ENCODE peak calls at places on chromosomes 11 and 22, in five cellular contexts. R is A549, H is gastrocnemius medialis, V is heart left ventricle, G is adrenal gland. K is an unnamed sample.

GRCh38 chr11:62201376-62201775 is 7.1 kb upstream of the SCGB2A1 start:
- DNase-seq in R (no peak), H (no peak), V (no peak), G (no peak), K (no peak)

GRCh38 chr11:3959015-3959917 is 103.8 kb downstream of the STIM1 start:
- DNase-seq in R (peak), H (no peak), V (no peak), G (no peak), K (no peak)

GRCh38 chr11:34266090-34266912 is 91.5 kb downstream of the ABTB2 start:
- DNase-seq in R (no peak), H (no peak), V (peak), G (no peak), K (peak)

GRCh38 chr11:94309757-94310156 is 5.4 kb downstream of the IZUMO1R start:
- DNase-seq in R (no peak), H (no peak), V (no peak), G (no peak), K (no peak)

GRCh38 chr22:43183496-43184263 is 3.3 kb downstream of the TTLL12 start:
- DNase-seq in R (no peak), H (no peak), V (no peak), G (no peak), K (no peak)

GRCh38 chr11:42595856-42596255 is 715.9 kb upstream of the API5 start:
- DNase-seq in R (no peak), H (no peak), V (no peak), G (no peak), K (no peak)

GRCh38 chr11:86277741-86278140 is 24.3 kb upstream of the HIKESHI start:
- DNase-seq in R (no peak), H (no peak), V (no peak), G (no peak), K (no peak)

GRCh38 chr22:41589260-41589600 is 410 bp downstream of the PMM1 start:
- DNase-seq in R (no peak), H (no peak), V (no peak), G (no peak), K (no peak)

GRCh38 chr22:42919199-42919598 is 62.1 kb upstream of the ARFGAP3 start:
- DNase-seq in R (peak), H (peak), V (peak), G (peak), K (no peak)

GRCh38 chr22:34972498-34972897 is 93.5 kb upstream of the ISX start:
- DNase-seq in R (no peak), H (no peak), V (no peak), G (no peak), K (no peak)

GRCh38 chr22:46062232-46062615 is 85.3 kb upstream of the WNT7B start:
- DNase-seq in R (no peak), H (peak), V (no peak), G (peak), K (peak)

GRCh38 chr22:46881373-46882118 is 119.1 kb downstream of the TBC1D22A start:
- DNase-seq in R (no peak), H (peak), V (peak), G (no peak), K (no peak)

GRCh38 chr22:49588739-49589138 is 238.9 kb downstream of the BRD1 start:
- DNase-seq in R (no peak), H (no peak), V (no peak), G (no peak), K (no peak)

GRCh38 chr22:32579533-32580220 is 105.1 kb downstream of the FBXO7 start:
- DNase-seq in R (no peak), H (no peak), V (peak), G (peak), K (no peak)

GRCh38 chr11:14357843-14358728 is 897 bp downstream of the RRAS2 start:
- DNase-seq in R (peak), H (peak), V (peak), G (peak), K (no peak)

GRCh38 chr22:39356464-39356863 is 6.7 kb downstream of the SYNGR1 start:
- DNase-seq in R (no peak), H (peak), V (no peak), G (no peak), K (peak)

GRCh38 chr11:67254768-67255167 is 11.5 kb upstream of the GRK2 start:
- DNase-seq in R (no peak), H (no peak), V (no peak), G (peak), K (no peak)

GRCh38 chr11:67255353-67255752 is 10.9 kb upstream of the GRK2 start:
- DNase-seq in R (no peak), H (no peak), V (no peak), G (peak), K (no peak)

GRCh38 chr11:67253872-67254624 is 12.2 kb upstream of the GRK2 start:
- DNase-seq in R (no peak), H (peak), V (no peak), G (peak), K (no peak)

GRCh38 chr11:67256477-67256876 is 9.8 kb upstream of the GRK2 start:
- DNase-seq in R (no peak), H (no peak), V (no peak), G (peak), K (no peak)

GRCh38 chr11:67255864-67256263 is 10.4 kb upstream of the GRK2 start:
- DNase-seq in R (no peak), H (no peak), V (peak), G (peak), K (peak)
- H3K27ac ChIP-seq in R (no peak), H (no peak), V (no peak), G (no peak), K (peak)

GRCh38 chr11:118633979-118634378 is 26.6 kb downstream of the PHLDB1 start:
- DNase-seq in R (no peak), H (no peak), V (no peak), G (no peak), K (no peak)

GRCh38 chr11:118634435-118635236 is 27.2 kb downstream of the PHLDB1 start:
- DNase-seq in R (no peak), H (peak), V (peak), G (peak), K (peak)

GRCh38 chr11:118635237-118635591 is 27.8 kb downstream of the PHLDB1 start:
- DNase-seq in R (no peak), H (peak), V (no peak), G (peak), K (no peak)

GRCh38 chr11:118636569-118637290 is 29.3 kb downstream of the PHLDB1 start:
- DNase-seq in R (no peak), H (no peak), V (no peak), G (no peak), K (no peak)

DNA sequence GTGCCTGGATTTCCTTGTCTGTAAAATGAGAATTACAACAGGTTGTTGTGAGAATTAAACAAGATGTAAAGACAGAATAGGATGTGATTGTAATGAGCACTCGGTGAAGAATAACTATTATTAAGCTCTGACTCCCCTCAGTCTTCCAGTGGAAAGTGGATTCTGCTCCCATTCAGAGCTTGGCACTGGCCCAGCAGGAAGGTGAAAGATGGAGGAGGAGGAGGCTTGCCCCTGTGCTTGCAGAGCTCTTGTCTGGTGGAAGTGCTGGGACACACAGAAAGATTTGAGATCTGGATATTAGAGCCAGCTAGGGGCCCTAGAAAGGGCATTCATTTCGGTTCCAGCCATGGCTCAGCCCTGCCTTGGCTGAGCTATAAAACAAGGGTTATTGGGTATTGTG is 28.2 kb downstream of the PHLDB1 start:
- DNase-seq in R (no peak), H (no peak), V (no peak), G (no peak), K (no peak)
- H3K4me3 ChIP-seq in R (no peak), H (no peak), V (no peak), G (peak), K (no peak)

DNA sequence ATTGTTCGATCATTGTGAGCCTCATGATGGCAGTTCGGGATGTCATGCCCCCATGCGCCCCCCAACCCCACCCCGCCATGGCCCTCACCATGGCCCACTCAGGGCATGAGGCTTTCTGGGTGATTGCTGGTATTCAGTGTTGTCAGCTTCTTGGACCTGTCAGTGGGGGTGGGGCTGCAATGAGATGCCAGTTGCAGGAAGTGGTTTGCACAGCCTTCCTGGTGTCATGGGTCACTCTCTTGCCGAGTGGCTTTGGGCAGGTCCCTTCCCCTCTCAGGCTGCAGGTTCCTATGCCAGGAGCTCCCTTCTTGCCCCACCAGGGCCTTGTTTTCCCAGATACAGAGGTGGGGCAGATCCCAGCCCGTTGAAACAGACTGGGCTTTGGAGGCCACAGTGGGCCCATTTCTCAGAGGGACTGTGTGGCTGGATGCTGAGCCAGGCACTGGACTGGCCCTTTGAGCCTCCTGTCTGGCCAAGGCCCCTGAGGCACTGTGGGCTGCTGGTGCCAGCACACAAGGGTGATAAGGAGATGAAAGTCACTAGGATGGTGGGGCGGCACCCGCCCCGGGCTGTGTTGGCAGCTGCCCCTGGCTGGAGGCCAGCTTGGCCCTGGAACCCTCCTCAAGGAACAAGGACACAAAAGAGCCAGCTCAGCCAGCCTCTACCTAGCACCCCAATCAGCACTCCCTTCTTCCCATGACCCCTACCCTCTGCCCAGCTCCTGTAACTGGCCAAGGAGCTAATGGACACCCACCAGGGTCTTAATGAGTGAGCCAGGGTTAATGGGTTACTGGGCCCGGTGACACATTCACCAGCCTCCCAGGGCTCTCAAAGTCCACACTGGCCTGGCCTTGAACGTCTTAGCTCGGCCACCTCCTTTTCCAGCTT is 1.5 kb upstream of the GGT1 start:
- DNase-seq in R (peak), H (no peak), V (peak), G (peak), K (no peak)
- TF ChIP-seq POLR2A in R (no peak), H (no peak), V (no peak), G (no peak), K (no peak)

GRCh38 chr11:66957971-66958231 is 282 bp downstream of the PC start:
- DNase-seq in R (no peak), H (no peak), V (no peak), G (no peak), K (no peak)
- H3K27ac ChIP-seq in R (peak), H (peak), V (peak), G (peak), K (peak)